ENCODE peak calls at places on chromosomes 11 and 22, in five cellular contexts. D is AG04449, H is stomach, R is AG09309, Y is neural crest cell. S is an unnamed sample.

GRCh38 chr11:115699733-115700132 is 195.5 kb upstream of the CADM1 start:
- DNase-seq in D (peak), H (no peak), R (peak), Y (no peak), S (no peak)

GRCh38 chr11:616320-617220 is 820 bp upstream of the IRF7 start:
- DNase-seq in D (no peak), H (no peak), R (no peak), Y (no peak), S (no peak)

GRCh38 chr11:120168960-120169681 is 31.2 kb upstream of the TRIM29 start:
- DNase-seq in D (no peak), H (peak), R (no peak), Y (peak), S (peak)

GRCh38 chr11:75346912-75347647 is 4.4 kb downstream of the ARRB1 start:
- DNase-seq in D (no peak), H (peak), R (no peak), Y (no peak), S (no peak)

GRCh38 chr11:73980001-73980960 is 2.4 kb downstream of the UCP2 start:
- DNase-seq in D (no peak), H (peak), R (no peak), Y (no peak), S (no peak)

GRCh38 chr11:46247090-46247489 is 30.4 kb upstream of the CREB3L1 start:
- DNase-seq in D (no peak), H (no peak), R (no peak), Y (no peak), S (no peak)

GRCh38 chr11:67300756-67301312 is 2.5 kb upstream of the SSH3 start:
- DNase-seq in D (no peak), H (no peak), R (no peak), Y (no peak), S (no peak)

GRCh38 chr11:133355095-133355494 is 177.2 kb downstream of the OPCML start:
- DNase-seq in D (no peak), H (no peak), R (no peak), Y (no peak), S (no peak)

GRCh38 chr22:42933783-42934144 is 76.7 kb upstream of the ARFGAP3 start:
- DNase-seq in D (peak), H (no peak), R (peak), Y (no peak), S (no peak)

GRCh38 chr22:49328076-49328475 is 499.6 kb downstream of the BRD1 start:
- DNase-seq in D (no peak), H (peak), R (no peak), Y (no peak), S (peak)

GRCh38 chr11:61295596-61295926 is 445 bp upstream of the VWCE start:
- DNase-seq in D (no peak), H (peak), R (no peak), Y (no peak), S (no peak)

GRCh38 chr11:35316161-35316560 is 103.2 kb downstream of the SLC1A2 start:
- DNase-seq in D (no peak), H (no peak), R (no peak), Y (no peak), S (no peak)

GRCh38 chr22:22746963-22747933 is 102.8 kb downstream of the GGTLC2 start:
- DNase-seq in D (no peak), H (no peak), R (no peak), Y (no peak), S (no peak)

GRCh38 chr11:120563698-120564572 is 52.4 kb downstream of the GRIK4 start:
- DNase-seq in D (no peak), H (no peak), R (no peak), Y (peak), S (no peak)

GRCh38 chr11:64314805-64315561 is 2.4 kb downstream of the TRMT112 start:
- DNase-seq in D (no peak), H (no peak), R (no peak), Y (no peak), S (no peak)

GRCh38 chr22:38415046-38415445 is 40.0 kb downstream of the KCNJ4 start:
- DNase-seq in D (no peak), H (no peak), R (no peak), Y (no peak), S (no peak)

GRCh38 chr11:3738241-3738640 is 59.1 kb downstream of the NUP98 start:
- DNase-seq in D (peak), H (no peak), R (peak), Y (no peak), S (no peak)

GRCh38 chr22:31944700-31945477 is 554 bp downstream of the YWHAH start:
- DNase-seq in D (no peak), H (peak), R (no peak), Y (peak), S (no peak)

GRCh38 chr22:50219800-50220602 is 19.2 kb downstream of the SELENOO start:
- DNase-seq in D (no peak), H (no peak), R (no peak), Y (no peak), S (no peak)

GRCh38 chr11:65918211-65919150 is at the start of gene C11orf68:
- DNase-seq in D (no peak), H (peak), R (no peak), Y (no peak), S (no peak)

GRCh38 chr11:4936745-4937144 is 10.7 kb downstream of the OR51A4 start:
- DNase-seq in D (no peak), H (no peak), R (no peak), Y (no peak), S (no peak)

GRCh38 chr11:21343204-21343603 is 673.8 kb downstream of the NELL1 start:
- DNase-seq in D (no peak), H (no peak), R (no peak), Y (no peak), S (no peak)

GRCh38 chr11:73106347-73106746 is 35.8 kb downstream of the FCHSD2 start:
- DNase-seq in D (no peak), H (no peak), R (no peak), Y (no peak), S (no peak)

GRCh38 chr11:32043737-32044515 is 46.9 kb upstream of the RCN1 start:
- DNase-seq in D (no peak), H (no peak), R (no peak), Y (no peak), S (no peak)

GRCh38 chr22:37214431-37215025 is 2.3 kb upstream of the SSTR3 start:
- DNase-seq in D (no peak), H (no peak), R (no peak), Y (no peak), S (no peak)

GRCh38 chr11:114846040-114846791 is 167.9 kb downstream of the NXPE2 start:
- DNase-seq in D (no peak), H (no peak), R (no peak), Y (no peak), S (no peak)

GRCh38 chr11:12893787-12894672 is 115.1 kb upstream of the RASSF10 start:
- DNase-seq in D (no peak), H (peak), R (no peak), Y (peak), S (peak)

GRCh38 chr11:45560153-45560934 is 105.1 kb downstream of the CHST1 start:
- DNase-seq in D (no peak), H (no peak), R (no peak), Y (no peak), S (no peak)

GRCh38 chr22:47354668-47355387 is 592.4 kb downstream of the TBC1D22A start:
- DNase-seq in D (no peak), H (peak), R (no peak), Y (no peak), S (peak)

GRCh38 chr11:118928870-118929495 is 3.3 kb upstream of the BCL9L start:
- DNase-seq in D (no peak), H (no peak), R (no peak), Y (no peak), S (no peak)

GRCh38 chr11:88188251-88189030 is 13.2 kb upstream of the RAB38 start:
- DNase-seq in D (no peak), H (no peak), R (no peak), Y (no peak), S (no peak)

GRCh38 chr11:10377182-10377581 is 72.3 kb downstream of the ADM start:
- DNase-seq in D (no peak), H (no peak), R (no peak), Y (no peak), S (no peak)

GRCh38 chr22:46086577-46087335 is 63.6 kb upstream of the PPARA start:
- DNase-seq in D (no peak), H (peak), R (no peak), Y (no peak), S (no peak)

GRCh38 chr11:95456704-95457491 is 225.9 kb upstream of the SESN3 start:
- DNase-seq in D (no peak), H (no peak), R (no peak), Y (no peak), S (no peak)

GRCh38 chr22:26597026-26597425 is 7.1 kb upstream of the TPST2 start:
- DNase-seq in D (no peak), H (no peak), R (no peak), Y (no peak), S (no peak)

GRCh38 chr11:133936136-133936535 is 20.6 kb downstream of the IGSF9B start:
- DNase-seq in D (no peak), H (no peak), R (no peak), Y (no peak), S (no peak)

DNA sequence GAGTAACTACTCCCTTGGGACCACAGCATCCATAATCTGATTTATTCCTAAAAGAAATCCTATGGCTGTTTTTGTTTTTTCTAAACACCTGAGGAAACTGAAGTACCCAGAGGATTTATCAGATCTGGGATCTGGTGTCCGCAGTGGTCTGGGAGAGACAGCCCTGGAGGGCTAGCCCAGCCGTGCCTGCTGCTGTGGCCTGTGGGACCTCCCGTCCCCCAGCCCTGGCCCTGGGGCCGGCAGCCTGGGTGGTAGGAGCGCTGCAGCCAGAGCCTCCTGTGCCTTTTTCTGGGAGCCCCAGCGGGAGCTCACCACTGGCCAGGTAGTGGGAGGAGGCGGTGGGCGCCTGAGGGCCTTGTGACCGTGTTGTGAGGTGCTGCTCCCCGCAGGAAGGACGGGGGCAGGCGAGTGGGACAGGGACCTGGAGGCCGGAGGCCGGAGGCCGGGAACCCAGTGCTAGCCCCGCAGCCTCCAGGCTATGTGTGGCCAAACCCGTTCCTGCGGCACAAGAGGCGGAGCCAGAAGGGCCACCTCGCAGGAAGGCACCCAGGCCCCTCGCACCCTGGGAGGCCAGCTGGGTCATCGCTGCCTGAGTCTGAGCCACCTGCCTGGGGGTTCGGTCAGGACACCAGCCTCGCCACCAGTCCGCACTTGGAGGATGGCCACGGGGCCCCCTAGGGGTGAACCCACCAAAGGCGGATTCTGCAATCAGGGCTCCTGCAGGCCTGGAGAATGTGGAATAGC is 18.2 kb upstream of the C11orf96 start:
- DNase-seq in D (no peak), H (no peak), R (no peak), Y (no peak), S (no peak)
- TF ChIP-seq CTCF in D (no peak), H (no peak), R (no peak), Y (no peak), S (peak)

DNA sequence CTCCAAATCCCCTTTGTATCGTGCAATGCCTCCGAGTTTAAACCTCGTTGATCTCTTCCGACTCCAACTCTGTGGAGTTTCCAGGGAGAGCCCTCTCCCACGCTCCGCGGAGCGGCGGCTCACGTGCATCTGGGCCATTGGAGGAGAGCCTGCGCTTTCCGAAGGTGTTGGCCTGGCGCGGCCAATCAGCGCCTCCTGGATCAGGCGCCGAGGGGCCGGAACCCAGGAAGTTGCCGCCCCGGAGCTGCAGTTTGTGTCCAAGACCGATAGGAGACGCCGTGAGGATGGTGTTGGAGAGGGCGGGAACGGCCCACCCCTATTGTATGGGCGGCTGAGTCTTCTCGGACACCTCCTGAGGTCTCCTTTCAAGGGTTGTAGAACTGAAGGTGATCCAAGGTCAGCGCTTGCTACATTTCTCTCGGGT is 1.6 kb downstream of the ADAMTS15 start:
- DNase-seq in D (no peak), H (peak), R (no peak), Y (peak), S (peak)
- TF ChIP-seq CTCF in D (peak), H (peak), R (peak), Y (peak), S (peak)

GRCh38 chr22:17235149-17235655 is 16.0 kb upstream of the ADA2 start:
- DNase-seq in D (no peak), H (no peak), R (no peak), Y (no peak), S (no peak)

GRCh38 chr22:17232406-17232805 is 13.2 kb upstream of the ADA2 start:
- DNase-seq in D (no peak), H (no peak), R (no peak), Y (no peak), S (no peak)

GRCh38 chr22:17233348-17234043 is 14.3 kb upstream of the ADA2 start:
- DNase-seq in D (no peak), H (no peak), R (no peak), Y (no peak), S (no peak)

GRCh38 chr22:17235861-17236260 is 16.6 kb upstream of the ADA2 start:
- DNase-seq in D (no peak), H (no peak), R (no peak), Y (no peak), S (no peak)

GRCh38 chr22:17234144-17234623 is 14.9 kb upstream of the ADA2 start:
- DNase-seq in D (no peak), H (no peak), R (no peak), Y (peak), S (no peak)
- TF ChIP-seq CTCF in D (no peak), H (no peak), R (no peak), Y (peak), S (peak)

GRCh38 chr11:62588966-62589637 is 2.2 kb downstream of the TUT1 start:
- DNase-seq in D (no peak), H (no peak), R (no peak), Y (no peak), S (no peak)
- TF ChIP-seq CTCF in D (peak), H (no peak), R (peak), Y (peak), S (peak)

DNA sequence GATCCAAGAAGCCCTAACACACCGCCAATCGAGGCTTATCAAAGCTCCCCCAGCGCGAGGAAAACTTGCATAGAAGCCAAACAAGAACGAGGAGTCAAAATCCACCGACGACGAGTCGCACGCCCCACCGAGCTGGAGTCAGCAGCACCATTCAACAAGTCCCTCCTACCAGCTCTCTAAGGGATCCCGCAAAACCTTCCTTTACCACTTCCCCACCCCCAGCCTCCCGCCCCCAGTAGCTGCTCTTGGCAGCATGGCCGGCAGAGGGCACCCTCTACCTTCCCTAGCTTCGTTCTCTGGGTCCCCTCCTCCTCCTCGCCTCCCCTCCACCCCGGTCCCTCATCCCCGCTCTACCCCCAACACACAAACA is 1.4 kb downstream of the BDNF start:
- DNase-seq in D (peak), H (peak), R (peak), Y (peak), S (peak)
- TF ChIP-seq CTCF in D (peak), H (peak), R (peak), Y (peak), S (peak)

GRCh38 chr11:100980156-100980555 is 149.5 kb downstream of the PGR start:
- DNase-seq in D (no peak), H (no peak), R (no peak), Y (no peak), S (no peak)
- TF ChIP-seq CTCF in D (no peak), H (no peak), R (no peak), Y (peak), S (peak)

DNA sequence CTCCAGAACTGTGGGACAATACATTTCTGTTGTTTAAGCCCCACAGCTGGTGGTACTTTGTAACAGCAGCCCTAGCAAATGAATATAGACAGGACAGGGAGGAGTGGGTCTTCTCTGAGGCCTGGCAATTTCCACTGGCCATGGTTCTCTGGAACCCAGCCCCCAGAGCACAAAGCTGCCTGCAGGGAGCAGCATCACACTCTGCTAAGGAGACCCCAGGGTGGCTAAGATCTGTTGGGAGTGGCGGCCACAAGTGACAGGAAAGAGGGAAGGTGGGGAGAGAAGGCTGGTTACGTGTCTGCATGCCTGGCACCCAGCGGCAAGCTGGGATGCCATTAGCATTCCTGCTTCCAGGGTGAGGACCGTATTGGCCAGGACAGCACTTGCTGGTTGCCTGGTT is 211.9 kb downstream of the ST3GAL4 start:
- DNase-seq in D (no peak), H (no peak), R (no peak), Y (no peak), S (no peak)
- TF ChIP-seq CTCF in D (no peak), H (no peak), R (no peak), Y (no peak), S (no peak)

GRCh38 chr22:19146215-19146968 is 1.9 kb upstream of the ESS2 start:
- DNase-seq in D (no peak), H (no peak), R (no peak), Y (no peak), S (no peak)
- TF ChIP-seq CTCF in D (no peak), H (no peak), R (no peak), Y (peak), S (no peak)

GRCh38 chr11:69411257-69411924 is 70.1 kb upstream of the LINC01488 start:
- DNase-seq in D (no peak), H (no peak), R (peak), Y (no peak), S (no peak)

GRCh38 chr11:69413015-69413801 is 68.3 kb upstream of the LINC01488 start:
- DNase-seq in D (no peak), H (no peak), R (no peak), Y (no peak), S (no peak)

GRCh38 chr11:69406060-69406459 is 75.4 kb upstream of the LINC01488 start:
- DNase-seq in D (no peak), H (no peak), R (no peak), Y (no peak), S (no peak)

GRCh38 chr11:69413993-69414392 is 67.5 kb upstream of the LINC01488 start:
- DNase-seq in D (no peak), H (no peak), R (no peak), Y (no peak), S (no peak)

GRCh38 chr11:69409812-69410645 is 71.4 kb upstream of the LINC01488 start:
- DNase-seq in D (no peak), H (no peak), R (no peak), Y (no peak), S (no peak)
- TF ChIP-seq CTCF in D (no peak), H (no peak), R (no peak), Y (no peak), S (no peak)